ENCODE peak calls at places on chromosomes 2 and 18, in five cellular contexts. P is breast epithelium, T is spleen, W is HL-60, V is SK-N-SH. G is an unnamed sample.

GRCh38 chr2:30664761-30665358 is 142.4 kb downstream of the CAPN13 start:
- DNase-seq in W (no peak), V (no peak), P (no peak), T (no peak), G (peak; percentile 84)

GRCh38 chr2:127081826-127082633 is 24.9 kb downstream of the BIN1 start:
- DNase-seq in T (peak; percentile 97), P (no peak), V (no peak), W (no peak), G (no peak)

GRCh38 chr2:66846887-66847286 is 412.0 kb downstream of the MEIS1 start:
- DNase-seq in P (no peak), T (no peak), W (no peak), V (no peak), G (no peak)

GRCh38 chr2:112995346-112995920 is 9.8 kb upstream of the IL36A start:
- DNase-seq in P (no peak), V (no peak), W (no peak), T (no peak), G (no peak)

GRCh38 chr18:48566588-48566987 is 27.8 kb downstream of the CTIF start:
- DNase-seq in V (no peak), W (peak; percentile 33), P (no peak), T (no peak), G (no peak)

GRCh38 chr18:43129946-43130523 is 14.6 kb upstream of the RIT2 start:
- DNase-seq in T (no peak), W (no peak), V (peak; percentile 48), P (no peak), G (no peak)

GRCh38 chr2:4715065-4715464 is 977.1 kb upstream of the SOX11 start:
- DNase-seq in V (no peak), T (no peak), P (no peak), W (no peak), G (no peak)

GRCh38 chr2:105519516-105519915 is 120.7 kb upstream of the FHL2 start:
- DNase-seq in P (no peak), V (no peak), W (no peak), T (no peak), G (no peak)

GRCh38 chr2:62675062-62675461 is 30.5 kb upstream of the EHBP1 start:
- DNase-seq in W (no peak), P (no peak), V (no peak), T (no peak), G (peak; percentile 72)

GRCh38 chr2:43685350-43685749 is 9.1 kb upstream of the C1GALT1C1L start:
- DNase-seq in P (no peak), T (no peak), W (no peak), V (no peak), G (no peak)

GRCh38 chr2:100929142-100929541 is 72.9 kb upstream of the RPL31 start:
- DNase-seq in W (no peak), T (no peak), V (no peak), P (no peak), G (no peak)

GRCh38 chr18:37628466-37629220 is 63.0 kb upstream of the CELF4 start:
- DNase-seq in W (no peak), T (no peak), P (no peak), V (no peak), G (peak; percentile 91)

GRCh38 chr2:237573721-237574415 is 7.5 kb downstream of the PRLH start:
- DNase-seq in P (no peak), W (no peak), V (no peak), T (peak; percentile 36), G (no peak)

GRCh38 chr2:44718431-44718830 is 223.1 kb upstream of the SIX3 start:
- DNase-seq in P (no peak), V (no peak), T (no peak), W (no peak), G (no peak)

GRCh38 chr18:58541789-58542425 is 87.0 kb downstream of the ALPK2 start:
- DNase-seq in V (no peak), W (peak; percentile 40), P (no peak), T (no peak), G (no peak)
- H3K27ac ChIP-seq in V (peak overlapping the region; percentile 28), W (no peak overlapping the region), P (no peak overlapping the region), T (peak overlapping the region; percentile 26), G (no peak overlapping the region)

GRCh38 chr2:10550206-10551001 is 102.3 kb upstream of the ODC1 start:
- DNase-seq in T (no peak), W (no peak), V (peak; percentile 53), P (no peak), G (no peak)
- TF ChIP-seq POLR2AphosphoS5 in T (peak; percentile 39), W (no peak), V (no peak), P (no peak), G (peak; percentile 12)

GRCh38 chr2:2108189-2108588 is 222.9 kb downstream of the MYT1L start:
- DNase-seq in V (no peak), P (no peak), W (no peak), T (no peak), G (no peak)

GRCh38 chr2:2109186-2109585 is 221.9 kb downstream of the MYT1L start:
- DNase-seq in T (no peak), P (no peak), W (no peak), V (no peak), G (no peak)

GRCh38 chr2:2108756-2109155 is 222.3 kb downstream of the MYT1L start:
- DNase-seq in P (no peak), V (peak; percentile 67), T (no peak), W (no peak), G (no peak)

GRCh38 chr2:2107627-2108026 is 223.4 kb downstream of the MYT1L start:
- DNase-seq in T (no peak), W (no peak), P (no peak), V (no peak), G (no peak)

GRCh38 chr2:2107140-2107539 is 223.9 kb downstream of the MYT1L start:
- DNase-seq in V (peak; percentile 58), T (no peak), W (no peak), P (no peak), G (no peak)
- H3K27ac ChIP-seq in V (peak overlapping the region; percentile 97), T (no peak overlapping the region), W (no peak overlapping the region), P (no peak overlapping the region), G (no peak overlapping the region)

GRCh38 chr2:201857326-201857725 is 51.0 kb downstream of the CDK15 start:
- DNase-seq in T (no peak), P (no peak), V (no peak), W (no peak), G (no peak)

GRCh38 chr2:201858267-201858666 is 51.9 kb downstream of the CDK15 start:
- DNase-seq in P (no peak), V (no peak), W (no peak), T (no peak), G (no peak)

GRCh38 chr2:201859886-201860285 is 53.5 kb downstream of the CDK15 start:
- DNase-seq in V (no peak), P (no peak), T (no peak), W (no peak), G (no peak)

GRCh38 chr2:201860541-201861154 is 54.3 kb downstream of the CDK15 start:
- DNase-seq in V (peak; percentile 79), T (no peak), P (no peak), W (peak; percentile 59), G (no peak)

GRCh38 chr2:201858781-201859180 is 52.4 kb downstream of the CDK15 start:
- DNase-seq in P (no peak), V (no peak), T (no peak), W (no peak), G (no peak)
- TF ChIP-seq POLR2AphosphoS5 in P (no peak), V (no peak), T (no peak), W (no peak), G (no peak)

DNA sequence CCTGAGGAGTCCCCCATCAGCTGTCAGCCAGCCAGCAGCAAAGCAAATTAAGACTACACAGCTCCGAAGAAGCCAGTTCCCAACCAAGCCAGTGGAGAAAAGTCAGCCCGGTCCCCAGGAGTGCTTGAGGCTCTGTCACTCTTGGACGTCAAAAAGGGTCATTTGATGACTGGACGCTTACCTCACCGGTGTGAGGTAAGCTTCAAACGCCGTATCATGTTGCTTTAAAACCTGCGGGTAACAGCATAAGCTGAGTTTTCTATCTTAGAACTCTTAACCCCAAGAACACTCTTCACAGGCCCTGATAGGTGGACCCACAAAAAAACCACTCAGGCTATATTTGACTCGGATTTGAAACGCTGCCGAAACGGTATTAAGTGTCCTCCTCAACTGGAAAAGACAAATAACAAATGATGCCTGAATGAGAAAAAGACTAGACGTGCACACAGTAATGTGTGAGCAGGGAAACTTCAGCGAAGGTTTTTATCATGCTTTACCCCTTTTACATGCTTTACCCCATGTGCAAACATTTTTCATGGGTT is 688 bp upstream of the LNPK start:
- DNase-seq in T (no peak), W (no peak), V (no peak), P (no peak), G (no peak)
- H3K27ac ChIP-seq in T (peak overlapping the region; percentile 87), W (peak overlapping the region; percentile 84), V (peak overlapping the region; percentile 81), P (peak overlapping the region; percentile 86), G (peak overlapping the region; percentile 82)

G was measured in esophagus muscularis mucosa.